ENCODE peak calls at places on chromosomes 6 and 20, in five cellular contexts. L, B, F, D and C are unnamed samples.

GRCh38 chr20:37990571-37991151 is 42.6 kb downstream of the TTI1 start:
- DNase-seq in L (peak), B (peak), F (peak), D (peak), C (peak)

GRCh38 chr6:130215526-130215925 is 7.2 kb downstream of the SAMD3 start:
- DNase-seq in L (no peak), B (no peak), F (peak), D (no peak), C (no peak)

GRCh38 chr6:30814137-30815084 is 69.9 kb upstream of the DDR1 start:
- DNase-seq in L (no peak), B (no peak), F (no peak), D (peak), C (no peak)

GRCh38 chr20:24034820-24035219 is 46.2 kb upstream of the GGTLC1 start:
- DNase-seq in L (no peak), B (no peak), F (no peak), D (no peak), C (no peak)

GRCh38 chr20:60009826-60010616 is 51.8 kb downstream of the CDH26 start:
- DNase-seq in L (no peak), B (no peak), F (no peak), D (no peak), C (no peak)

GRCh38 chr6:1825926-1826325 is 216.2 kb downstream of the FOXC1 start:
- DNase-seq in L (no peak), B (no peak), F (no peak), D (no peak), C (no peak)

GRCh38 chr6:130376921-130377320 is 11.1 kb downstream of the TMEM200A start:
- DNase-seq in L (no peak), B (no peak), F (no peak), D (no peak), C (no peak)

GRCh38 chr6:158145940-158146339 is 22.1 kb downstream of the SERAC1 start:
- DNase-seq in L (no peak), B (no peak), F (no peak), D (no peak), C (no peak)

GRCh38 chr20:36813784-36814136 is 40.2 kb upstream of the DSN1 start:
- DNase-seq in L (no peak), B (no peak), F (no peak), D (no peak), C (no peak)

GRCh38 chr20:50628853-50629674 is 62.3 kb downstream of the RIPOR3 start:
- DNase-seq in L (no peak), B (no peak), F (no peak), D (no peak), C (no peak)

GRCh38 chr6:137859025-137859424 is 8.0 kb upstream of the TNFAIP3 start:
- DNase-seq in L (no peak), B (no peak), F (no peak), D (no peak), C (no peak)

GRCh38 chr6:31886426-31887068 is 7.8 kb upstream of the SLC44A4 start:
- DNase-seq in L (no peak), B (no peak), F (no peak), D (no peak), C (no peak)

GRCh38 chr6:106084106-106084963 is 1.8 kb upstream of the PRDM1 start:
- DNase-seq in L (peak), B (peak), F (no peak), D (no peak), C (no peak)

GRCh38 chr20:58995461-58996225 is 11.4 kb downstream of the CTSZ start:
- DNase-seq in L (no peak), B (no peak), F (no peak), D (no peak), C (no peak)

GRCh38 chr20:52484438-52484837 is 292.9 kb upstream of the ZFP64 start:
- DNase-seq in L (no peak), B (no peak), F (no peak), D (no peak), C (no peak)

GRCh38 chr6:87543836-87544735 is 45.7 kb downstream of the RARS2 start:
- DNase-seq in L (no peak), B (no peak), F (no peak), D (no peak), C (no peak)

GRCh38 chr20:48635791-48636267 is 192.0 kb downstream of the PREX1 start:
- DNase-seq in L (peak), B (peak), F (peak), D (no peak), C (no peak)

GRCh38 chr20:4866429-4866828 is 134.9 kb downstream of the SLC23A2 start:
- DNase-seq in L (no peak), B (no peak), F (no peak), D (no peak), C (no peak)

GRCh38 chr6:147506704-147507114 is 1.8 kb upstream of the SAMD5 start:
- DNase-seq in L (peak), B (peak), F (no peak), D (peak), C (no peak)

GRCh38 chr6:115908906-115909559 is 151.7 kb downstream of the FRK start:
- DNase-seq in L (no peak), B (no peak), F (no peak), D (no peak), C (no peak)

GRCh38 chr20:11130554-11131166 is 456.9 kb upstream of the JAG1 start:
- DNase-seq in L (peak), B (no peak), F (no peak), D (no peak), C (no peak)

GRCh38 chr20:45822863-45823262 is 4.2 kb downstream of the TNNC2 start:
- DNase-seq in L (no peak), B (no peak), F (no peak), D (peak), C (no peak)

GRCh38 chr6:128738112-128738511 is 144.8 kb upstream of the LAMA2 start:
- DNase-seq in L (no peak), B (no peak), F (no peak), D (no peak), C (no peak)

GRCh38 chr6:7236312-7237209 is 76.4 kb downstream of the SSR1 start:
- DNase-seq in L (peak), B (peak), F (no peak), D (no peak), C (no peak)

GRCh38 chr20:50256577-50256976 is 65.9 kb downstream of the CEBPB start:
- DNase-seq in L (no peak), B (no peak), F (no peak), D (no peak), C (no peak)

GRCh38 chr6:109794201-109794926 is 103.3 kb downstream of the FIG4 start:
- DNase-seq in L (no peak), B (no peak), F (no peak), D (no peak), C (no peak)

GRCh38 chr6:8588176-8588575 is 152.8 kb upstream of the SLC35B3 start:
- DNase-seq in L (no peak), B (no peak), F (no peak), D (no peak), C (no peak)

GRCh38 chr6:114648847-114649246 is 306.0 kb upstream of the HS3ST5 start:
- DNase-seq in L (no peak), B (no peak), F (no peak), D (no peak), C (no peak)

GRCh38 chr20:5000263-5001173 is 792 bp downstream of the SLC23A2 start:
- DNase-seq in L (peak), B (peak), F (no peak), D (peak), C (peak)

GRCh38 chr6:169427856-169428255 is 174.2 kb upstream of the THBS2 start:
- DNase-seq in L (no peak), B (no peak), F (no peak), D (no peak), C (no peak)

GRCh38 chr6:90274481-90275030 is 22.1 kb downstream of the BACH2 start:
- DNase-seq in L (no peak), B (no peak), F (peak), D (peak), C (peak)

GRCh38 chr6:117615981-117616961 is 14.0 kb upstream of the GOPC start:
- DNase-seq in L (no peak), B (no peak), F (peak), D (no peak), C (no peak)

DNA sequence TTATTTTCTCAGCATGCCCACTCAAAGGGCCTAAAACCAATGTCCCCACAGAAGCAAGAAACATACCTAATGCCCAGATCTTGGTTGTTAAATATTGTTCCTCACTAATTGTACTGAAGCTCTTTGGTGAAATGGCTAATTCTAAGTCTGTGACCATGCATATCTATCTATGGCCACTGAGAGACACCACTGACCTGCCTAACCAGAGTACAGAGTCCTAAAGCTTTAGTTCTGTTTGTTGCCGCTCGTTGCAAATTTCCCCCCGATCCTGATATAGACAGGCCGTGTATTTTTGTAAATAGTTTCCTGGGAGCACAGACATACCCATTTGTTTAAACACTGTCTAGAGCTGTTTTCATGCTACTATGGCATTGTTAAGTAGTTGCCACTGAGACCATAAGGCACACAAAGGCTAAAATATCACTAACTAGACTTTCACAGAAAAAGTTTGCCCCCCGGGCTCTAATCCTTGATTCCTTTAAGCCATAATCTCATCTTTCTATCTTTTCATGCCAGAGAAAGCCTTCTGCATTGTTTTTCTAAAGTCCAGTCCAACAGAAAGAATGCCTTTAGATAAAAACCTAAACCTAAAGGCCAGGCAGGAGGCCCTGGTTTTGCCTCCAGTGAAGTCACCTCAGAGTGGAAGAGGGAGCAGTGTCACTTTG is 48.7 kb downstream of the DNAAF9 start:
- DNase-seq in L (no peak), B (no peak), F (no peak), D (no peak), C (no peak)
- TF ChIP-seq CTCF in L (no peak), B (no peak), F (no peak), D (no peak), C (no peak)

GRCh38 chr6:96086745-96087144 is 71.0 kb downstream of the FUT9 start:
- DNase-seq in L (no peak), B (no peak), F (no peak), D (no peak), C (no peak)

GRCh38 chr6:96089173-96089572 is 73.4 kb downstream of the FUT9 start:
- DNase-seq in L (no peak), B (no peak), F (no peak), D (peak), C (no peak)
- TF ChIP-seq CTCF in L (peak), B (peak), F (no peak), D (no peak), C (no peak)

GRCh38 chr20:20820104-20820503 is 107.7 kb upstream of the RALGAPA2 start:
- DNase-seq in L (no peak), B (no peak), F (no peak), D (peak), C (no peak)
- TF ChIP-seq CTCF in L (peak), B (peak), F (no peak), D (no peak), C (no peak)

GRCh38 chr6:96542702-96543101 is 20.2 kb upstream of the FHL5 start:
- DNase-seq in L (no peak), B (no peak), F (no peak), D (no peak), C (no peak)
- TF ChIP-seq CTCF in L (no peak), B (peak), F (peak), D (no peak), C (no peak)

GRCh38 chr6:157014871-157015270 is 237.7 kb downstream of the ARID1B start:
- DNase-seq in L (no peak), B (no peak), F (no peak), D (no peak), C (no peak)

GRCh38 chr6:157008568-157008967 is 231.4 kb downstream of the ARID1B start:
- DNase-seq in L (no peak), B (no peak), F (no peak), D (no peak), C (no peak)

GRCh38 chr6:157017022-157017421 is 239.8 kb downstream of the ARID1B start:
- DNase-seq in L (no peak), B (no peak), F (no peak), D (no peak), C (no peak)

GRCh38 chr6:157013649-157014365 is 236.6 kb downstream of the ARID1B start:
- DNase-seq in L (no peak), B (no peak), F (no peak), D (no peak), C (no peak)

GRCh38 chr6:157012355-157012754 is 235.2 kb downstream of the ARID1B start:
- DNase-seq in L (no peak), B (no peak), F (no peak), D (no peak), C (no peak)
- TF ChIP-seq CTCF in L (no peak), B (no peak), F (no peak), D (no peak), C (no peak)

GRCh38 chr6:131929227-131929626 is 21.9 kb downstream of the CCN2 start:
- DNase-seq in L (no peak), B (no peak), F (no peak), D (no peak), C (no peak)
- TF ChIP-seq CTCF in L (no peak), B (peak), F (no peak), D (no peak), C (no peak)

GRCh38 chr6:162940426-162940825 is 212.7 kb downstream of the PACRG start:
- DNase-seq in L (no peak), B (no peak), F (no peak), D (no peak), C (no peak)
- TF ChIP-seq CTCF in L (no peak), B (no peak), F (no peak), D (no peak), C (no peak)

DNA sequence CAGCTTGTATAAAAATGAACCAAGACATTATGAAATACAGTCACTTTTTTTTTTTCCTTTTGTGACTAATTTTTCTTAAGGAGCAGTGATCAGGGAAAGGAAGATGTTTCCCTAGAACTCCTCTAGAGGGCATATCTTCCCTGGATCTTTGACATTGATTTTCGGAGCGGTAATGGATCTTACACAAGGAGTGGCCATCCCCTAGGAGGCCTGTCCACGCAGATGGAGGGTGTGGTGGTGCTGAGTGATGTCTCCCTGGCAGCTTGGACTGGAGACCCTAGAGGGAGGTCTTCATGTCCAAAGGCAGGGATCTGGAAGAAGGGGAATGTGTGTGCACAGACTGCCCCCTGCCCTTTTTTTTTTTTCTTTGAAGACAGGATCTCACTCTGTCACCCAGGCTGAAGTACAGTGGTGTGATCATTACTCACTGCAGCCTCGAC is 7.0 kb upstream of the KIFC1 start:
- DNase-seq in L (no peak), B (no peak), F (no peak), D (no peak), C (no peak)
- TF ChIP-seq CTCF in L (no peak), B (no peak), F (no peak), D (no peak), C (no peak)